ENCODE peak calls at places on chromosomes 12 and 14, in six cellular contexts. V, C, N, P, U and W are unnamed samples.

GRCh38 chr12:29673346-29673745 is 110.4 kb downstream of the TMTC1 start:
- DNase-seq in U (no peak), N (peak; percentile 44), V (no peak), C (no peak), P (no peak), W (no peak)

GRCh38 chr14:72463291-72463866 is 430.5 kb downstream of the DPF3 start:
- DNase-seq in P (no peak), C (no peak), V (no peak), U (no peak), N (no peak), W (no peak)

GRCh38 chr14:94110552-94111181 is at the start of gene IFI27:
- DNase-seq in V (no peak), C (no peak), P (no peak), N (peak; percentile 62), U (peak; percentile 44), W (no peak)

GRCh38 chr14:102557434-102558226 is 34.8 kb upstream of the RCOR1 start:
- DNase-seq in U (no peak), P (no peak), C (no peak), N (no peak), V (no peak), W (no peak)

GRCh38 chr12:124490584-124491305 is 76.7 kb downstream of the NCOR2 start:
- DNase-seq in P (no peak), N (no peak), V (no peak), U (peak; percentile 78), C (no peak), W (no peak)

GRCh38 chr12:24285413-24285812 is 335.9 kb upstream of the SOX5 start:
- DNase-seq in N (no peak), C (no peak), U (no peak), V (no peak), P (no peak), W (no peak)

GRCh38 chr14:62597143-62597542 is 448.1 kb downstream of the KCNH5 start:
- DNase-seq in C (no peak), V (no peak), P (no peak), N (no peak), U (no peak), W (no peak)

GRCh38 chr14:105201928-105202513 is 20.9 kb upstream of the NUDT14 start:
- DNase-seq in N (no peak), V (no peak), U (no peak), P (no peak), C (no peak), W (no peak)

GRCh38 chr12:15546102-15546701 is 223.9 kb downstream of the PTPRO start:
- DNase-seq in U (no peak), C (no peak), V (no peak), P (no peak), N (no peak), W (no peak)

GRCh38 chr14:54138354-54139038 is 181.9 kb upstream of the BMP4 start:
- DNase-seq in N (no peak), C (no peak), V (peak; percentile 99), U (no peak), P (no peak), W (no peak)

GRCh38 chr14:44170099-44170498 is 337.0 kb downstream of the FSCB start:
- DNase-seq in N (no peak), P (no peak), C (no peak), V (no peak), U (no peak), W (no peak)

GRCh38 chr12:11166300-11166699 is 4.7 kb upstream of the SMIM10L1 start:
- DNase-seq in N (no peak), V (no peak), C (no peak), U (no peak), P (no peak), W (no peak)

GRCh38 chr14:78697341-78697740 is 527.2 kb downstream of the NRXN3 start:
- DNase-seq in N (peak; percentile 46), C (no peak), U (no peak), P (no peak), V (peak; percentile 6), W (peak; percentile 7)

GRCh38 chr12:77097846-77098245 is 32.5 kb upstream of the E2F7 start:
- DNase-seq in U (no peak), V (no peak), C (no peak), N (no peak), P (no peak), W (no peak)

DNA sequence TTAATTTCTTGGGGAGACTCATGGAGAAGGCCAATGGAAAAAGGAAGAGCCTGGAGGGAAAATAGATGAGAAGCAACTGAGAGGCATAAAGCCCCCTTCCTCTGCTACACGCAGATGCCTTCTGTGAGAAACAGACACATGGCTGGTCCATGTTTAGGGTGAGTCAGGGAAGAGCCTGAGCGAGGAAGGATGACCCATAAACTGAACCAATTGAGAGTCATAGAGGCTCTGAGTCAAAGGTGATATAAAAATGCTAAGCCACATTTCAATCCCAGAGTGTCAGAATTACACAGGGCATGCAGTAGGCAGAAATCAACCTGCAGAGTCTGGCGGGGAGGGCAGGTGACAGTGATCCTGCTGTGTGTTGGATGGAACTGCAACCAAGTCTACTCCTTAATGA is 30.1 kb upstream of the NEDD1 start:
- DNase-seq in P (no peak), C (no peak), N (no peak), U (no peak), V (no peak), W (no peak)
- TF ChIP-seq JUN in P (no peak), C (no peak), N (no peak), U (no peak), V (no peak), W (no peak)

GRCh38 chr12:49133014-49133413 is 1.8 kb upstream of the TUBA1B start:
- DNase-seq in N (no peak), V (no peak), C (no peak), P (no peak), U (peak; percentile 20), W (no peak)

GRCh38 chr12:49131051-49131972 is at the start of gene TUBA1B:
- DNase-seq in C (peak; percentile 82), N (peak; percentile 89), U (peak; percentile 95), V (peak; percentile 65), P (peak; percentile 93), W (peak; percentile 92)

GRCh38 chr12:49130151-49131050 is 794 bp downstream of the TUBA1B start:
- DNase-seq in C (peak; percentile 90), V (peak; percentile 85), P (peak; percentile 94), N (peak; percentile 95), U (peak; percentile 79), W (peak; percentile 96)

GRCh38 chr12:49133590-49133989 is 2.4 kb upstream of the TUBA1B start:
- DNase-seq in N (no peak), C (no peak), V (no peak), P (no peak), U (no peak), W (no peak)

DNA sequence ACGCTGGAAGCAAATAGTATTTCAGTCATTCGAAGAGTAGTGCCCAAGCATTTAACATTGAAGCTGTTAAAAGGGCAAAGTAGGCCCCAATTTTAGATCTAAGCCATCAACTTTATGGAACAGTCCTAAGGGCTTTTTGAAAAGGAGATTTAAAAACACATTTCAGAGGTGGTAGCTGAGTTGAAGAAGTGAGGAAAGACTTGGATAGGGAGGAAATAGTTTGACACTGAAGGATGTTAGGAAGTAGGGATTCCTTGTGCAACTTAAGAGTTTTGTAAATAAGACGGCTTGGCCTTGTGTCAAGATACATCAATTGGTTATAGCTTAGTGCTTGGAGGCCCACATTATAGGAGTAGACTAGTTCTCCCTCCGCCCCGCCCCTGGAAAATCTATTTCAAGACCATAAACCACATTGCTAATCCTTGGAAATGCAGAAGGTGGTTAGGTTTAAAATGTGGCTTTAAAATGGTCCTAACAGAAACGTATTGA is 822 bp upstream of the TUBA1B start:
- DNase-seq in P (no peak), C (no peak), U (no peak), V (no peak), N (peak; percentile 62), W (peak; percentile 41)
- TF ChIP-seq JUN in P (no peak), C (no peak), U (no peak), V (no peak), N (no peak), W (no peak)

GRCh38 chr14:36550899-36551298 is 30.9 kb upstream of the NKX2-1 start:
- DNase-seq in P (no peak), U (no peak), C (no peak), N (no peak), V (no peak), W (no peak)
- TF ChIP-seq JUN in P (no peak), U (no peak), C (no peak), N (no peak), V (no peak), W (no peak)

GRCh38 chr14:58763210-58763609 is 125.4 kb downstream of the DACT1 start:
- DNase-seq in N (no peak), V (no peak), U (no peak), P (no peak), C (no peak), W (no peak)
- TF ChIP-seq JUN in N (no peak), V (no peak), U (no peak), P (no peak), C (no peak), W (no peak)

GRCh38 chr12:27176765-27177164 is 67.3 kb upstream of the STK38L start:
- DNase-seq in U (no peak), N (peak; percentile 54), C (no peak), V (no peak), P (no peak), W (peak; percentile 59)
- TF ChIP-seq JUN in U (no peak), N (peak; percentile 77), C (no peak), V (no peak), P (no peak), W (no peak)

GRCh38 chr12:542290-543113 is 82.8 kb downstream of the B4GALNT3 start:
- DNase-seq in N (no peak), U (no peak), C (no peak), V (no peak), P (no peak), W (no peak)
- TF ChIP-seq JUN in N (no peak), U (no peak), C (no peak), V (no peak), P (no peak), W (no peak)